ENCODE peak calls at places on chromosome 22, in five cellular contexts. P, T, N, U and L are unnamed samples. For H3K4me1, the result is how much of the 10 kb centered on the place peaks cover.

GRCh38 chr22:30202531-30203006 is 44.0 kb downstream of the LIF start:
- ATAC-seq in P (no peak), T (no peak), N (no peak), U (no peak), L (peak)

GRCh38 chr22:23104109-23104971 is 34.0 kb downstream of the GNAZ start:
- ATAC-seq in P (no peak), T (peak), N (no peak), U (no peak), L (no peak)

GRCh38 chr22:39080052-39080762 is 3.1 kb downstream of the APOBEC3G start:
- ATAC-seq in P (no peak), T (no peak), N (peak), U (no peak), L (no peak)

GRCh38 chr22:44648085-44648820 is 53.8 kb upstream of the PRR5 start:
- ATAC-seq in P (no peak), T (peak), N (no peak), U (no peak), L (peak)

GRCh38 chr22:46596819-46597218 is 23.4 kb upstream of the GRAMD4 start:
- ATAC-seq in P (no peak), T (no peak), N (no peak), U (no peak), L (no peak)

GRCh38 chr22:46634011-46634699 is 14.0 kb downstream of the GRAMD4 start:
- ATAC-seq in P (no peak), T (no peak), N (no peak), U (no peak), L (no peak)

GRCh38 chr22:25564979-25565677 is 653 bp downstream of the GRK3 start:
- ATAC-seq in P (peak), T (peak), N (peak), U (peak), L (no peak)

GRCh38 chr22:39430576-39431150 is 26.1 kb upstream of the MGAT3 start:
- ATAC-seq in P (no peak), T (no peak), N (no peak), U (no peak), L (no peak)

GRCh38 chr22:29002603-29003002 is 59.0 kb downstream of the C22orf31 start:
- ATAC-seq in P (no peak), T (no peak), N (no peak), U (no peak), L (no peak)

GRCh38 chr22:21939392-21940319 is 13.0 kb downstream of the PPM1F start:
- ATAC-seq in P (no peak), T (no peak), N (no peak), U (no peak), L (no peak)
- TF ChIP-seq POLR2AphosphoS5 in P (no peak), T (no peak), N (no peak), U (no peak), L (no peak)

GRCh38 chr22:35959121-35959800 is 69.4 kb downstream of the RBFOX2 start:
- ATAC-seq in P (no peak), T (no peak), N (no peak), U (no peak), L (no peak)

GRCh38 chr22:35963237-35963810 is 65.3 kb downstream of the RBFOX2 start:
- ATAC-seq in P (no peak), T (no peak), N (no peak), U (no peak), L (no peak)

GRCh38 chr22:35958334-35958733 is 70.3 kb downstream of the RBFOX2 start:
- ATAC-seq in P (no peak), T (no peak), N (no peak), U (no peak), L (no peak)

GRCh38 chr22:35957589-35957988 is 71.0 kb downstream of the RBFOX2 start:
- ATAC-seq in P (no peak), T (no peak), N (no peak), U (no peak), L (no peak)

DNA sequence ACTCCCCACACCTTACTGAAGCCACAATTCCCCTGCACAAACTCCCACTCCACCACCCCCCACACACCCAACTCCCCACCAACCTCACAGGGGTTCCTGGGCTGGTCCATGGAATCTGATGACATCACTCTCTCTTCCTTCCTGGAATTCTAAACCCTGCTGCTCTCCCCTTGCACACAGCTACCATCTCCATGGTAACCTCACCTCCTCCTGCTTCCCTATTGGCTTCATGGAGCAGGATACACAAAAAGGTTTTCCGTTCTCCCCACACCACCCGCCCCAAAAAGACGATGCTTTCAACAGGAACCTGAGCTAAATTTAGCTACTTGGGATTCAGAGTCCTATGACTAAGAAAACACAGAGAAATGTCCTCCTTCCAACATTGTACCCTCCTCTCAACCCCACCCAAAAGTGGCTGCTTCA is 67.1 kb downstream of the RBFOX2 start:
- ATAC-seq in P (no peak), T (no peak), N (no peak), U (no peak), L (peak)
- H3K4me1 ChIP-seq in P (under half), T (under half), N (under half), U (under half), L (under half)

DNA sequence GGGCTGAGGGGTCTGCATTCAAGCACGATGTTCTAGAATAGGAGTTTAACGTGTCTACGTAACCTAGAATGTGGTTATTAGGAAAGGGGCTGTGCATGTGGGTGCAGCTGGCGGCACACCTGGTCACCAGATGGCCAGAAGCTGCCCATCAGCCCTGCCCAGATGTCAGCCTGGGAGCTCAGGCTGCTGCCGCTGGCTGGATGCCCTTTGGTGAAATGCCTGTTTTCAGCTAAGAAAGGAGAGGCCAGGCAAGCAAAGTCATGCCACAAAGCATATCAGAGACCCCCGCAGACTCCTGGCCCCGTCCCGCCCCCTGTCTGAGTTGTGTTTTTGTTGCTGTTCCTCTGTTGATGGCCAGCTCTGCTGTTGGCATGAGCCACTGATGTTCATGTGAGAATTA is 11.3 kb upstream of the ADORA2A start:
- ATAC-seq in P (no peak), T (no peak), N (no peak), U (no peak), L (no peak)
- TF ChIP-seq POLR2AphosphoS5 in P (no peak), T (no peak), N (no peak), U (no peak), L (no peak)

GRCh38 chr22:43008509-43008908 is 6.4 kb downstream of the PACSIN2 start:
- ATAC-seq in P (no peak), T (no peak), N (no peak), U (no peak), L (peak)
- H3K4me1 ChIP-seq in P (half or more), T (under half), N (under half), U (under half), L (half or more)

GRCh38 chr22:17167486-17167885 is 8.4 kb upstream of the HDHD5 start:
- ATAC-seq in P (no peak), T (no peak), N (no peak), U (no peak), L (no peak)

GRCh38 chr22:17171016-17171312 is 11.9 kb upstream of the HDHD5 start:
- ATAC-seq in P (no peak), T (no peak), N (no peak), U (no peak), L (no peak)

GRCh38 chr22:17172172-17172833 is 13.2 kb upstream of the HDHD5 start:
- ATAC-seq in P (no peak), T (no peak), N (no peak), U (no peak), L (no peak)

GRCh38 chr22:17176715-17177114 is 17.6 kb upstream of the HDHD5 start:
- ATAC-seq in P (no peak), T (no peak), N (no peak), U (no peak), L (no peak)

DNA sequence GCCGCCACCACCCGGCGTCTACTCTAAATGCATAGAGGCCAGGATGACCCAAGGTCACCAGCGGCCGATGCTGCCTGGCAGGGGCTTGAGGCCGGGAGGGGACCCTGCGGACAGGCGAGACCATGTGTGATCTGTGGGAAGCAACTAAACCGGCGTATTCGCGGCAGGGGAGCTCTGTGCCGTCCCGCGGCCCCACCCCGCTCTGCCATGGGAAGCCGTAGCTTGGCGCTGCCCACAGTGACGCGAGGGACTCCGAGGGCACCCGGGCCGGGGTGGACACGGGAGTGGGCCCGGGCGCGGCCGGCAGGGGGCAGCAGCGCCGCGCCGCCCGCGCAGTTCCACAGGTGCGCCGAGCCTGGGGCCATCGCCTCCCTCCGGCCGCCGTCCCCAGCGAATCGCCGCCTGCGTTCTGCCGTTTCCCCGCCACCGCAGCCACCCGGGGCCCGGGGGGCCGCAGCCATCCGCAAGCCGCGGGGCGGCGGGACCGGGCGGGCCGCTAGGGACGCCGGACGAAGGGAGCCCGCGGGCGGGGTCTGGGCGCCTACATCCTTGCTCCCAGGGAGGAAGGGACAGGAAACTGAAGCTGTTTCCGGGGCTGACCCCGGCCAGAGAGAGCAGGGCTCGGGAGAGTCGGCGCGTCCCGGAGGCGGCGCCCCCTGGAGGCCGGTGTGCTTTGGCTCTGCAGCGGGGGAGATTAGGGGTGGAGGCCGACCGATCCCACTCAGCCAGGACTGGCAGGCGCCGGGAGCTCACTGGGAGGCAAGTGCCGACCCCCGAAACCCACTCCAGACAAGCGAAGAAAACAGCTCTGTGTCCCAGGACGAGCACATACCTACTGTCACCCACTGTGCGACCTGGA is 12.5 kb upstream of the HDHD5 start:
- ATAC-seq in P (peak), T (peak), N (peak), U (peak), L (peak)
- TF ChIP-seq POLR2AphosphoS5 in P (no peak), T (peak), N (peak), U (peak), L (peak)

GRCh38 chr22:32407936-32408335 is 4.1 kb downstream of the RTCB start:
- ATAC-seq in P (no peak), T (no peak), N (no peak), U (no peak), L (no peak)
- H3K4me1 ChIP-seq in P (under half), T (under half), N (under half), U (under half), L (under half)

GRCh38 chr22:41256254-41256897 is 15.6 kb upstream of the CHADL start:
- ATAC-seq in P (no peak), T (no peak), N (no peak), U (peak), L (peak)
- TF ChIP-seq POLR2AphosphoS5 in P (no peak), T (no peak), N (no peak), U (no peak), L (no peak)

GRCh38 chr22:36360011-36360410 is 27.8 kb downstream of the MYH9 start:
- ATAC-seq in P (no peak), T (no peak), N (no peak), U (no peak), L (no peak)

GRCh38 chr22:36360871-36361383 is 26.8 kb downstream of the MYH9 start:
- ATAC-seq in P (peak), T (no peak), N (no peak), U (no peak), L (no peak)

GRCh38 chr22:36363378-36363931 is 24.3 kb downstream of the MYH9 start:
- ATAC-seq in P (peak), T (no peak), N (no peak), U (no peak), L (no peak)

GRCh38 chr22:36362819-36363377 is 24.9 kb downstream of the MYH9 start:
- ATAC-seq in P (no peak), T (peak), N (peak), U (no peak), L (no peak)

DNA sequence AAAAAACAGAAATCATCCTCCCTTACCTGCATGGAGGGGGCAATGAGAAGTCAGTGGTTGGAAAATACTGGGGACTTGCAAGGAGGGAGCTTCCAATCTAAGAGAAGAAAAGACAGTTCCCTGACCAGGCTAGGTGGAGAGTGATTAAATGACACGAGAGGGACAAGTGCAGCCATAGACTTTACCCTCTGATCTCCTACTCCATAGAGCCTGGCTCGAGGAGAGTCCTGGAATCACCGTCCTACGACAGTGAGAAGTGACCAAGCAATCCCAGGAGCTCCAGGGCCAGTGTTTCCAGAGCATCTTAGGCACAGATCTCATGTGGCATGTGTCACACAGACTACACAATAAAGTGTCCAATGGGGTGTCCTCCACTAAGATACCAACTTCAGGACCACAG is 25.7 kb downstream of the MYH9 start:
- ATAC-seq in P (no peak), T (no peak), N (no peak), U (no peak), L (no peak)
- H3K4me1 ChIP-seq in P (half or more), T (under half), N (half or more), U (half or more), L (half or more)

GRCh38 chr22:19448076-19448607 is 631 bp upstream of the C22orf39 start:
- ATAC-seq in P (peak), T (peak), N (peak), U (peak), L (peak)
- TF ChIP-seq POLR2AphosphoS5 in P (no peak), T (no peak), N (peak), U (no peak), L (no peak)